ENCODE peak calls at places on chromosomes 7 and 10, in eight cellular contexts. E, V, S, A, D, K, O and Q are unnamed samples.

GRCh38 chr7:143382126-143382790 is 1.1 kb downstream of the ZYX start:
- DNase-seq in E (no peak), V (no peak), S (no peak), A (no peak), D (no peak), K (no peak), O (no peak), Q (no peak)

GRCh38 chr10:2051108-2051507 is 313.8 kb upstream of the ADARB2 start:
- DNase-seq in E (no peak), V (no peak), S (no peak), A (no peak), D (no peak), K (no peak), O (no peak), Q (no peak)

GRCh38 chr7:153948055-153948454 is 104.1 kb upstream of the DPP6 start:
- DNase-seq in E (no peak), V (no peak), S (no peak), A (no peak), D (no peak), K (no peak), O (no peak), Q (no peak)

GRCh38 chr10:62268027-62268398 is 631 bp downstream of the RTKN2 start:
- DNase-seq in E (no peak), V (no peak), S (no peak), A (no peak), D (no peak), K (no peak), O (no peak), Q (no peak)

GRCh38 chr7:39084344-39084743 is 106.6 kb downstream of the POU6F2 start:
- DNase-seq in E (no peak), V (no peak), S (no peak), A (no peak), D (no peak), K (no peak), O (no peak), Q (no peak)

GRCh38 chr7:39127058-39127457 is 149.3 kb downstream of the POU6F2 start:
- DNase-seq in E (no peak), V (no peak), S (no peak), A (no peak), D (no peak), K (no peak), O (no peak), Q (no peak)

GRCh38 chr7:70353948-70354335 is 755.7 kb downstream of the AUTS2 start:
- DNase-seq in E (no peak), V (no peak), S (no peak), A (no peak), D (no peak), K (no peak), O (no peak), Q (no peak)

GRCh38 chr10:44922826-44923545 is 11.8 kb downstream of the TMEM72 start:
- DNase-seq in E (no peak), V (no peak), S (no peak), A (no peak), D (no peak), K (no peak), O (no peak), Q (no peak)

GRCh38 chr7:28573751-28574295 is 161.5 kb downstream of the CREB5 start:
- DNase-seq in E (no peak), V (peak), S (no peak), A (no peak), D (no peak), K (peak), O (no peak), Q (no peak)

GRCh38 chr7:51070163-51070562 is 246.4 kb downstream of the COBL start:
- DNase-seq in E (no peak), V (peak), S (no peak), A (no peak), D (peak), K (peak), O (no peak), Q (no peak)